ENCODE peak calls at places on chromosomes 2 and 18, in eight cellular contexts. U is tibial nerve; J is MM.1S; Y is brain microvascular endothelial cell; O is CD4-positive, alpha-beta T cell; H is ovary; R is testis; K is heart right ventricle. E is an unnamed sample.

GRCh38 chr2:157173740-157174184 is 83.7 kb upstream of the GALNT5 start:
- DNase-seq in K (no peak), R (no peak), H (no peak), Y (peak; percentile 98), O (no peak), U (no peak), J (no peak), E (no peak)

GRCh38 chr2:190342601-190343000 is 788 bp upstream of the INPP1 start:
- DNase-seq in Y (no peak), R (no peak), U (no peak), K (no peak), O (no peak), H (no peak), J (no peak), E (no peak)

GRCh38 chr2:46230115-46230571 is 67.1 kb upstream of the EPAS1 start:
- DNase-seq in R (peak; percentile 23), Y (no peak), U (no peak), O (no peak), J (no peak), H (no peak), K (peak; percentile 51), E (no peak)

GRCh38 chr2:45404807-45405297 is 206.2 kb downstream of the SRBD1 start:
- DNase-seq in Y (no peak), U (no peak), R (no peak), K (no peak), H (no peak), J (no peak), O (no peak), E (no peak)

GRCh38 chr2:45591073-45591472 is 20.0 kb downstream of the SRBD1 start:
- DNase-seq in K (no peak), R (no peak), O (no peak), H (no peak), J (no peak), Y (no peak), U (no peak), E (no peak)

GRCh38 chr2:123157016-123157415 is 868.1 kb upstream of the CNTNAP5 start:
- DNase-seq in R (no peak), O (no peak), H (no peak), Y (no peak), U (no peak), J (no peak), K (no peak), E (no peak)

GRCh38 chr2:45813003-45813601 is 161.6 kb downstream of the PRKCE start:
- DNase-seq in Y (no peak), K (peak; percentile 34), H (peak; percentile 35), U (no peak), J (no peak), R (no peak), O (no peak), E (peak; percentile 40)

GRCh38 chr2:235352541-235352940 is 141.3 kb upstream of the AGAP1 start:
- DNase-seq in K (no peak), J (no peak), H (no peak), R (peak; percentile 11), Y (no peak), O (no peak), U (no peak), E (no peak)

GRCh38 chr18:6595666-6596065 is 133.8 kb upstream of the ARHGAP28 start:
- DNase-seq in H (no peak), Y (no peak), K (no peak), R (peak; percentile 17), J (no peak), O (no peak), U (no peak), E (no peak)

GRCh38 chr18:5061785-5062184 is 135.3 kb downstream of the AKAIN1 start:
- DNase-seq in H (no peak), J (no peak), K (no peak), R (no peak), O (no peak), Y (no peak), U (no peak), E (no peak)

GRCh38 chr2:151637284-151637781 is 96.9 kb downstream of the NEB start:
- DNase-seq in K (peak; percentile 6), Y (no peak), R (no peak), U (no peak), H (no peak), J (peak; percentile 88), O (peak; percentile 52), E (no peak)

DNA sequence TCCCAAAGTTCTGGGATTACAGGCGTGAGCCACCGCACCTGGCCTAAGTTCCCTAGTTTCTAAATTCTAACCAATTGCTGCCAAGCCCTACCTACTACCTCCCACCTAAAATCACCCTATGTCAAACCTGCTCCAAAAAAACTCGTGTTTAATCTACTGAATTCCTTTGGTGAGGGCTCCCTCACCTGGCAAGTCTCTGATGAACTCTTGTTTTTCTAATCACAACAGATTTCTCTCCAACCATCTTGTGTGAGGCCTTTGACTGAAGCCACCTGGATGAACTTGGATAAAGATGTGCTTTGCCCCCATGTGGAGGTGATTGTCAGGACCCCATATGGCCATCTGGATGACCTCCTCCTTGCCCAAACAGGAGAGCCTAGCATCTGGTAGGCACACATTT is 17.4 kb upstream of the SLC35G4 start:
- DNase-seq in O (no peak), U (no peak), K (no peak), H (no peak), Y (no peak), J (peak; percentile 49), R (no peak), E (no peak)
- TF ChIP-seq CTCF in O (no peak), U (no peak), K (no peak), H (no peak), Y (no peak), J (peak; percentile 38), R (no peak), E (no peak)

GRCh38 chr18:58175122-58175687 is 131.2 kb downstream of the NEDD4L start:
- DNase-seq in O (no peak), K (no peak), R (no peak), H (no peak), J (no peak), Y (no peak), U (no peak), E (no peak)
- TF ChIP-seq CTCF in O (no peak), K (no peak), R (no peak), H (no peak), J (no peak), Y (no peak), U (no peak), E (no peak)

GRCh38 chr18:459801-460200 is 40.7 kb downstream of the COLEC12 start:
- DNase-seq in K (no peak), Y (no peak), O (no peak), J (no peak), R (no peak), H (no peak), U (no peak), E (no peak)

GRCh38 chr18:460791-461190 is 39.7 kb downstream of the COLEC12 start:
- DNase-seq in K (no peak), R (no peak), Y (no peak), O (no peak), U (no peak), J (no peak), H (no peak), E (no peak)

GRCh38 chr18:458016-458415 is 42.5 kb downstream of the COLEC12 start:
- DNase-seq in O (no peak), R (no peak), U (no peak), K (no peak), Y (no peak), H (no peak), J (no peak), E (no peak)

GRCh38 chr18:461762-462161 is 38.7 kb downstream of the COLEC12 start:
- DNase-seq in K (no peak), J (no peak), R (no peak), Y (no peak), H (no peak), O (no peak), U (no peak), E (no peak)

GRCh38 chr18:460302-460701 is 40.2 kb downstream of the COLEC12 start:
- DNase-seq in K (no peak), H (no peak), Y (no peak), R (no peak), O (no peak), U (no peak), J (no peak), E (peak; percentile 54)
- TF ChIP-seq CTCF in K (no peak), H (no peak), Y (no peak), R (no peak), O (no peak), U (no peak), J (no peak), E (no peak)

GRCh38 chr18:78496095-78496494 is 483.5 kb upstream of the SALL3 start:
- DNase-seq in O (no peak), H (no peak), U (no peak), K (no peak), R (no peak), Y (no peak), J (no peak), E (peak; percentile 42)

GRCh38 chr18:78494686-78495085 is 484.9 kb upstream of the SALL3 start:
- DNase-seq in H (no peak), Y (no peak), K (no peak), O (no peak), U (no peak), J (no peak), R (no peak), E (no peak)

GRCh38 chr18:78494204-78494603 is 485.4 kb upstream of the SALL3 start:
- DNase-seq in K (no peak), J (no peak), U (no peak), O (no peak), H (no peak), Y (peak; percentile 1), R (no peak), E (no peak)

GRCh38 chr18:78497641-78498040 is 482.0 kb upstream of the SALL3 start:
- DNase-seq in K (no peak), H (no peak), R (no peak), J (no peak), O (no peak), Y (no peak), U (no peak), E (no peak)

GRCh38 chr18:78495550-78495949 is 484.1 kb upstream of the SALL3 start:
- DNase-seq in U (no peak), Y (no peak), K (no peak), H (no peak), J (no peak), R (no peak), O (no peak), E (no peak)
- TF ChIP-seq CTCF in U (no peak), Y (no peak), K (no peak), H (no peak), J (no peak), R (no peak), O (no peak), E (no peak)

GRCh38 chr2:66235408-66235807 is 199.5 kb upstream of the MEIS1 start:
- DNase-seq in K (no peak), Y (no peak), J (no peak), H (no peak), R (no peak), U (no peak), O (no peak), E (no peak)

GRCh38 chr2:66236816-66237469 is 198.0 kb upstream of the MEIS1 start:
- DNase-seq in O (no peak), K (no peak), J (no peak), U (no peak), Y (no peak), R (no peak), H (no peak), E (no peak)

GRCh38 chr2:66239655-66240054 is 195.3 kb upstream of the MEIS1 start:
- DNase-seq in H (peak; percentile 40), R (peak; percentile 77), K (no peak), J (no peak), O (no peak), U (no peak), Y (no peak), E (no peak)

GRCh38 chr2:66236067-66236705 is 198.7 kb upstream of the MEIS1 start:
- DNase-seq in U (no peak), O (no peak), J (no peak), Y (no peak), H (no peak), K (peak; percentile 26), R (no peak), E (no peak)

GRCh38 chr2:66237470-66238354 is 197.2 kb upstream of the MEIS1 start:
- DNase-seq in Y (no peak), J (no peak), U (no peak), K (no peak), O (no peak), R (no peak), H (no peak), E (no peak)
- TF ChIP-seq CTCF in Y (no peak), J (no peak), U (no peak), K (no peak), O (no peak), R (no peak), H (no peak), E (no peak)